ENCODE peak calls at places on chromosomes 7 and 10, in six cellular contexts. U, C, I, Z, E and D are unnamed samples.

GRCh38 chr10:49616421-49617230 is 2.8 kb downstream of the CHAT start:
- DNase-seq in U (no peak), C (no peak), I (no peak), Z (no peak), E (no peak), D (no peak)

GRCh38 chr7:64875658-64876406 is 27.2 kb upstream of the ZNF273 start:
- DNase-seq in U (no peak), C (no peak), I (no peak), Z (no peak), E (no peak), D (no peak)

GRCh38 chr10:132700168-132701098 is 85.5 kb downstream of the NKX6-2 start:
- DNase-seq in U (peak), C (no peak), I (no peak), Z (peak), E (no peak), D (no peak)

GRCh38 chr7:86911703-86912102 is 147.8 kb downstream of the ELAPOR2 start:
- DNase-seq in U (peak), C (no peak), I (no peak), Z (peak), E (peak), D (no peak)

GRCh38 chr7:32921896-32922295 is 30.3 kb upstream of the KBTBD2 start:
- DNase-seq in U (no peak), C (no peak), I (no peak), Z (no peak), E (no peak), D (no peak)

GRCh38 chr10:29757551-29758297 is 123.0 kb upstream of the SVIL start:
- DNase-seq in U (peak), C (no peak), I (no peak), Z (no peak), E (no peak), D (no peak)

GRCh38 chr10:132113206-132113605 is 47.5 kb downstream of the JAKMIP3 start:
- DNase-seq in U (no peak), C (peak), I (no peak), Z (no peak), E (no peak), D (no peak)

GRCh38 chr10:103651783-103652476 is 158.4 kb downstream of the NEURL1 start:
- DNase-seq in U (no peak), C (peak), I (no peak), Z (no peak), E (no peak), D (peak)

GRCh38 chr7:90595341-90595800 is 750 bp upstream of the CDK14 start:
- DNase-seq in U (no peak), C (peak), I (no peak), Z (no peak), E (no peak), D (no peak)

GRCh38 chr7:34096135-34096775 is 190.9 kb downstream of the BMPER start:
- DNase-seq in U (peak), C (peak), I (no peak), Z (no peak), E (no peak), D (peak)

GRCh38 chr7:13031481-13031880 is 344.0 kb downstream of the ARL4A start:
- DNase-seq in U (peak), C (no peak), I (no peak), Z (no peak), E (no peak), D (no peak)

GRCh38 chr10:69976795-69977546 is 75.7 kb upstream of the MACROH2A2 start:
- DNase-seq in U (no peak), C (no peak), I (no peak), Z (no peak), E (no peak), D (no peak)

GRCh38 chr10:84825330-84825729 is 496.9 kb downstream of the CCSER2 start:
- DNase-seq in U (no peak), C (no peak), I (no peak), Z (no peak), E (no peak), D (peak)

GRCh38 chr7:155003215-155003999 is 483 bp upstream of the PAXIP1 start:
- DNase-seq in U (peak), C (peak), I (peak), Z (peak), E (peak), D (peak)

GRCh38 chr10:13788701-13789447 is 202.1 kb downstream of the PRPF18 start:
- DNase-seq in U (peak), C (peak), I (no peak), Z (no peak), E (peak), D (peak)

GRCh38 chr10:117184821-117185220 is 12.5 kb upstream of the KCNK18 start:
- DNase-seq in U (no peak), C (no peak), I (no peak), Z (no peak), E (no peak), D (no peak)

GRCh38 chr7:7720193-7720592 is 1.8 kb upstream of the RPA3 start:
- DNase-seq in U (peak), C (no peak), I (no peak), Z (no peak), E (no peak), D (no peak)

GRCh38 chr10:84269773-84270172 is 24.9 kb downstream of the RGR start:
- DNase-seq in U (peak), C (no peak), I (no peak), Z (no peak), E (no peak), D (no peak)

GRCh38 chr7:76008156-76008687 is 13.8 kb upstream of the TMEM120A start:
- DNase-seq in U (no peak), C (no peak), I (no peak), Z (no peak), E (no peak), D (no peak)

GRCh38 chr10:76628801-76629200 is 1008.8 kb downstream of the KCNMA1 start:
- DNase-seq in U (no peak), C (no peak), I (no peak), Z (no peak), E (no peak), D (no peak)

GRCh38 chr7:31098606-31099360 is 46.7 kb downstream of the ADCYAP1R1 start:
- DNase-seq in U (no peak), C (no peak), I (no peak), Z (no peak), E (no peak), D (no peak)

GRCh38 chr7:107201795-107202450 is 33.1 kb downstream of the HBP1 start:
- DNase-seq in U (peak), C (peak), I (peak), Z (peak), E (peak), D (peak)

GRCh38 chr7:156524737-156525597 is 115.6 kb upstream of the RNF32 start:
- DNase-seq in U (no peak), C (no peak), I (no peak), Z (no peak), E (no peak), D (no peak)

GRCh38 chr10:89213191-89213808 is 6.2 kb upstream of the CH25H start:
- DNase-seq in U (peak), C (peak), I (no peak), Z (peak), E (peak), D (no peak)

GRCh38 chr10:93150289-93150688 is 76.6 kb downstream of the CYP26A1 start:
- DNase-seq in U (peak), C (no peak), I (no peak), Z (no peak), E (no peak), D (no peak)

GRCh38 chr10:116848912-116849270 is 408 bp upstream of the ENO4 start:
- DNase-seq in U (no peak), C (no peak), I (no peak), Z (peak), E (no peak), D (no peak)

GRCh38 chr10:69572159-69573055 is 815 bp downstream of the NEUROG3 start:
- DNase-seq in U (no peak), C (no peak), I (peak), Z (no peak), E (no peak), D (no peak)

GRCh38 chr7:87506243-87507180 is 31.0 kb upstream of the ABCB4 start:
- DNase-seq in U (peak), C (peak), I (no peak), Z (no peak), E (no peak), D (no peak)

GRCh38 chr7:149218469-149219420 is 20.7 kb upstream of the ZNF212 start:
- DNase-seq in U (no peak), C (no peak), I (no peak), Z (no peak), E (no peak), D (no peak)